ENCODE peak calls at places on chromosomes 16 and 17, in six cellular contexts. X is neural crest cell; D is CD4-positive, alpha-beta T cell; P is right atrium auricular region; G is transverse colon; I is choroid plexus epithelial cell. N is an unnamed sample.

GRCh38 chr16:12311887-12312286 is 335.4 kb downstream of the SNX29 start:
- DNase-seq in I (peak), X (no peak), G (no peak), D (no peak), P (no peak), N (no peak)

GRCh38 chr16:58413359-58413758 is 21.1 kb downstream of the GINS3 start:
- DNase-seq in X (no peak), D (no peak), P (no peak), I (no peak), G (no peak), N (no peak)

GRCh38 chr16:75011634-75012307 is 12.9 kb downstream of the ZNRF1 start:
- DNase-seq in X (no peak), I (peak), P (no peak), G (no peak), D (peak), N (no peak)

GRCh38 chr17:40341808-40342574 is 22.5 kb downstream of the GJD3 start:
- DNase-seq in G (peak), D (peak), I (peak), P (peak), X (no peak), N (peak)

GRCh38 chr17:40530988-40531971 is 29.9 kb upstream of the TNS4 start:
- DNase-seq in X (no peak), D (peak), I (no peak), P (no peak), G (no peak), N (no peak)

GRCh38 chr16:85621698-85622433 is 8.7 kb downstream of the GSE1 start:
- DNase-seq in G (peak), I (no peak), P (no peak), X (no peak), D (no peak), N (no peak)

GRCh38 chr17:57356722-57357391 is 100.5 kb downstream of the MSI2 start:
- DNase-seq in P (no peak), G (peak), D (no peak), I (peak), X (no peak), N (no peak)

GRCh38 chr17:57092779-57093178 is 7.7 kb downstream of the AKAP1 start:
- DNase-seq in X (no peak), D (no peak), G (no peak), P (no peak), I (no peak), N (no peak)

GRCh38 chr17:73498854-73499597 is 145.2 kb downstream of the SDK2 start:
- DNase-seq in D (no peak), X (no peak), G (no peak), I (no peak), P (no peak), N (no peak)

GRCh38 chr16:13919330-13919682 is 648 bp upstream of the ERCC4 start:
- DNase-seq in D (no peak), P (no peak), I (peak), G (no peak), X (no peak), N (no peak)

GRCh38 chr16:87806608-87807546 is 41.1 kb upstream of the KLHDC4 start:
- DNase-seq in X (no peak), G (peak), I (peak), D (peak), P (peak), N (no peak)

GRCh38 chr17:70668276-70668937 is 499.1 kb downstream of the KCNJ2 start:
- DNase-seq in X (no peak), D (no peak), G (peak), P (no peak), I (no peak), N (no peak)

GRCh38 chr17:11284811-11285210 is 43.8 kb downstream of the SHISA6 start:
- DNase-seq in D (no peak), X (no peak), I (no peak), G (no peak), P (no peak), N (no peak)

GRCh38 chr16:27432600-27432957 is 30.6 kb downstream of the IL21R start:
- DNase-seq in P (no peak), D (no peak), I (peak), G (no peak), X (no peak), N (peak)

GRCh38 chr17:28391401-28391800 is 14.6 kb downstream of the SLC46A1 start:
- DNase-seq in X (no peak), I (no peak), G (no peak), D (no peak), P (no peak), N (no peak)
- TF ChIP-seq CTCF in X (no peak), I (no peak), G (no peak), D (no peak), P (no peak), N (no peak)

GRCh38 chr17:75034236-75034908 is 12.4 kb downstream of the ATP5PD start:
- DNase-seq in I (peak), P (peak), D (peak), G (peak), X (peak), N (peak)
- TF ChIP-seq CTCF in I (peak), P (no peak), D (no peak), G (no peak), X (peak), N (no peak)

DNA sequence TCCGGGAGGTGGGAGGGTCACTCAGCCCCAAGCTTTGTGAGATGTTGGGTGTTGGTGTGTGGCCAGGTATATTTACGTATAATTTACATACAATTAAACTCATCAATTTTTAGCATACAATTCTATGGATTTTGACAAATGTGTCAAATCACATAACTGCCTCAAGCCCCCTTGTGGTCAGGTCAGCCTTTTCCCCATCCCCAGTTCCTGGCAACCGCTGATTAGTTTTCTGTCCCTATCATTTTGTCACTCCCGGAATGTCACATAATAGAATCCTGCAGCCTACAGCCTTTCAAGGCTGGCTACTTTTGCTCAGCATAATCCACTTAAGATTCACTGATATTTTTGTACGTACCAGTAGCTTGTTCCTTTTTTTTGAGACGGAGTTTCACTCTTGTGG is 19.4 kb upstream of the RAI1 start:
- DNase-seq in P (no peak), I (no peak), D (no peak), X (no peak), G (no peak), N (no peak)
- TF ChIP-seq CTCF in P (no peak), I (peak), D (no peak), X (peak), G (no peak), N (no peak)

GRCh38 chr16:35906440-35906839 is 2447.0 kb downstream of the TP53TG3F start:
- DNase-seq in I (no peak), X (no peak), G (no peak), D (no peak), P (no peak), N (no peak)

GRCh38 chr16:35909351-35909954 is 2450.0 kb downstream of the TP53TG3F start:
- DNase-seq in X (no peak), I (no peak), D (no peak), P (no peak), G (no peak), N (no peak)

GRCh38 chr16:35910409-35910808 is 2451.0 kb downstream of the TP53TG3F start:
- DNase-seq in G (no peak), D (no peak), I (no peak), X (no peak), P (no peak), N (no peak)

GRCh38 chr16:35908152-35908551 is 2448.7 kb downstream of the TP53TG3F start:
- DNase-seq in I (no peak), X (no peak), G (no peak), D (no peak), P (no peak), N (no peak)

DNA sequence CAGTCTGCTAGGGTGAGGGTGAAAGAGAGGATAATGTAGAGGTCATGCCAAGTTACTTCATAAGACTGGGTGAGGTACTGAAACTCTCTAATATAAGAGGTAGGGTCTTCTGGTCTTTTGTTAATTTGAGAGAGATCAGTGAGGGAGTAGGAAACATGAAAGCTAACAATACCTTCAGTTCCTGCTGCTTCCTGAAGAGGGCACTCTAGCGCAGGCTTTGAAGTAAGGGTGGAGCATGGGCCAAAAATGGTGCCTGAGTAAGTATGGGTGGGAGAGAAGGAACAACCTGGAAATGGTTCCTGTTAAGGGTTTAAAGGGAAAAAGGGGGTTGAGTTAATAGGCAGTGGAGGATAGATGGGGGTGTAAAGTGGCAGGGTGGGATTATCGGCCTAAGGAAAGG is 2449.5 kb downstream of the TP53TG3F start:
- DNase-seq in D (no peak), I (no peak), P (no peak), X (no peak), G (no peak), N (no peak)
- TF ChIP-seq CTCF in D (no peak), I (peak), P (no peak), X (no peak), G (no peak), N (no peak)

GRCh38 chr17:65402513-65403086 is 158.8 kb downstream of the AXIN2 start:
- DNase-seq in D (no peak), G (no peak), I (no peak), P (no peak), X (no peak), N (no peak)
- TF ChIP-seq CTCF in D (no peak), G (no peak), I (no peak), P (no peak), X (no peak), N (no peak)

DNA sequence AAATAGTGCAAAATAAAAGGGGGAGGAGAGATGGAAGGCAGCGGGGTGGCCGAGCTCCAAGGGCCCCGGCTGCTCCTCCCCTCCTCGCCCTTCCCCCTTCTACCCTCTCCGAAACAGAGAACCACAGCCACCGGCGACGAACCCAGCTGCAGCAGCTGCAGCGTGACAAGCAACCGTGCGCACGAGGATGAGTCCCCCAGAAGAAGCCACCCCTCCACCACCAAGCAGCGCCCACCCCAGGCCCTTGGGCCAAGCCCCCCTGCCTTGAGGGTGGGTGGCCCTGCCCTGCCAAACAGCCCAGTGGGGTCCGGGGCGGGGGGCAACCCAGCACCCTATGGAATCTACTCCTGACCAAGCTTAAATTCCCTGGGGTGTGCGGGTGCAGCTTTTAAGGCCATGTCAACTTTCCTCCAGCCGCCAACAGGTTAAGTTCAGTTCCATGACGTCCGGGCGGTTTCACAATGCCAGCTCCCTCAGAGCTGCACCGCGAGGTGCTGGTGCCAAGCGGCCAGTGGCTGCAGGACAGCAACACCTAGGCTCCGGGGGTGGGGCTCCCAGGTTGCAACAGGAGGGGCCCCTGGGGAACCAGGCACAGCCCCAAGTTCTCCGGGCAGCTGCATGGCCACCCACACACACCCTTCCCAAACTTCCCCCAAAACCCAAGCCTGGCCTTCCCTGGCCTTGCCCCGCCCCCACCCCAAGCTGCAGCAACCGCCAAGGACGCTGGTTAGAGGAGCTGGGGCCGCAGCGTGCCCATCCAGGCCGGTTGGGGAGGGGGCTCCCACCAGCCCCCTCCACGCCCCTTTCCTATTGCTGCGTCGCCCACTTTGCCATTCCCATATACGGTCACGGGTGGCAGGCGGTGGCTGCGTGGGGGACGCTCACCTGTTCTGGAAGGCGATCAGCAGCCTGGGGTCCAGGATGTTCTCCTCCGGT is 2.0 kb downstream of the CBX4 start:
- DNase-seq in X (peak), P (peak), D (no peak), I (peak), G (peak), N (peak)
- TF ChIP-seq CTCF in X (peak), P (no peak), D (no peak), I (peak), G (peak), N (no peak)

N was measured in natural killer cell.